ENCODE peak calls at places on chromosomes 12 and 14, in seven cellular contexts. B is suprapubic skin, Y is stomach, P is K562, W is H1, G is GM23338, U is spleen. K is an unnamed sample.
A peak's percentile ranks its signal among the peaks of the same experiment; 100 is the strongest.

GRCh38 chr14:56555921-56556570 is 23.6 kb upstream of the TMEM260 start:
- DNase-seq in B (no peak), Y (no peak), P (peak; percentile 7), W (no peak), G (peak; percentile 79), U (no peak), K (peak; percentile 46)

GRCh38 chr12:116236148-116236731 is 41.3 kb downstream of the MED13L start:
- DNase-seq in B (no peak), Y (peak; percentile 54), P (peak; percentile 22), W (no peak), G (peak; percentile 76), U (no peak), K (peak; percentile 87)

GRCh38 chr12:95143784-95144205 is 70.4 kb upstream of the NR2C1 start:
- DNase-seq in B (no peak), Y (no peak), P (no peak), W (no peak), G (peak; percentile 28), U (no peak), K (peak; percentile 58)

GRCh38 chr14:104267895-104268294 is 129.5 kb downstream of the KIF26A start:
- DNase-seq in B (no peak), Y (peak; percentile 15), P (no peak), W (peak; percentile 45), G (peak; percentile 36), U (peak; percentile 75), K (no peak)

GRCh38 chr14:97306785-97307246 is 509.6 kb downstream of the VRK1 start:
- DNase-seq in B (no peak), Y (no peak), P (no peak), W (no peak), G (no peak), U (no peak), K (no peak)

GRCh38 chr12:66693901-66694513 is 15.1 kb upstream of the GRIP1 start:
- DNase-seq in B (no peak), Y (no peak), P (peak; percentile 48), W (no peak), G (peak; percentile 82), U (no peak), K (peak; percentile 69)

GRCh38 chr14:105844810-105845724 is 318.7 kb downstream of the TMEM121 start:
- DNase-seq in B (peak; percentile 50), Y (no peak), P (no peak), W (no peak), G (no peak), U (peak; percentile 70), K (no peak)

GRCh38 chr12:84718901-84719300 is 193.7 kb downstream of the SLC6A15 start:
- DNase-seq in B (no peak), Y (no peak), P (no peak), W (no peak), G (no peak), U (no peak), K (no peak)

GRCh38 chr12:130795906-130796305 is 43.1 kb downstream of the STX2 start:
- DNase-seq in B (no peak), Y (no peak), P (no peak), W (no peak), G (no peak), U (no peak), K (no peak)

GRCh38 chr12:124390442-124391116 is 95.7 kb downstream of the RFLNA start:
- DNase-seq in B (no peak), Y (peak; percentile 59), P (no peak), W (no peak), G (no peak), U (peak; percentile 88), K (peak; percentile 72)
- TF ChIP-seq POLR2AphosphoS5 in B (no peak), Y (peak; percentile 50), P (no peak), W (no peak), G (no peak), U (peak; percentile 57), K (peak; percentile 72)

DNA sequence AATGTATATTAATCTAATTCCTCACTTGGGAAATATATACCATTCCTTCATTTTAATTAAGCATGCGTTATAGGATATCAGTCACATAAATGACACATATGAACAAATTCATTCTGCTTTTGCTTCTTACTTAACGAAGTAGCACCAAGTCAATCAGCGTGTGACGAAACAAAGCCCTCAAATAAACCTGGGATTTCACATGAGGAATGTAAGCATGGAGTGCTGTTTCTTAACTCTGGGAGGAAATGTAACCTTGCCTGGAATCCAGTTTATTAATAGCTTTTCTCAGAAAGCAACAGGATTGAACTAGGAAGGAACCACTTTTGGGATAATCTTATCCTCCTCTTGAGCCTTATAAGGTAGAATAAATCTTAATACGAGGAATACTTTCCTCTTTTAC is 72.0 kb downstream of the NIN start:
- DNase-seq in B (no peak), Y (no peak), P (no peak), W (no peak), G (no peak), U (no peak), K (no peak)
- TF ChIP-seq POLR2AphosphoS5 in B (no peak), Y (no peak), P (no peak), W (no peak), G (no peak), U (no peak), K (no peak)

GRCh38 chr12:57864811-57865751 is 18.6 kb upstream of the CTDSP2 start:
- DNase-seq in B (peak; percentile 85), Y (peak; percentile 75), P (peak; percentile 81), W (peak; percentile 73), G (peak; percentile 83), U (peak; percentile 89), K (peak; percentile 81)
- TF ChIP-seq POLR2AphosphoS5 in B (peak; percentile 22), Y (peak; percentile 68), P (no peak), W (no peak), G (no peak), U (peak; percentile 77), K (peak; percentile 73)

GRCh38 chr12:124513297-124513867 is 54.0 kb downstream of the NCOR2 start:
- DNase-seq in B (no peak), Y (no peak), P (no peak), W (no peak), G (peak; percentile 90), U (no peak), K (no peak)

GRCh38 chr12:124514145-124514995 is 53.0 kb downstream of the NCOR2 start:
- DNase-seq in B (no peak), Y (no peak), P (no peak), W (no peak), G (no peak), U (no peak), K (no peak)

GRCh38 chr12:124511259-124511985 is 56.0 kb downstream of the NCOR2 start:
- DNase-seq in B (no peak), Y (no peak), P (no peak), W (no peak), G (no peak), U (no peak), K (no peak)

GRCh38 chr12:124510301-124510970 is 57.0 kb downstream of the NCOR2 start:
- DNase-seq in B (no peak), Y (peak; percentile 34), P (no peak), W (no peak), G (peak; percentile 51), U (no peak), K (no peak)

DNA sequence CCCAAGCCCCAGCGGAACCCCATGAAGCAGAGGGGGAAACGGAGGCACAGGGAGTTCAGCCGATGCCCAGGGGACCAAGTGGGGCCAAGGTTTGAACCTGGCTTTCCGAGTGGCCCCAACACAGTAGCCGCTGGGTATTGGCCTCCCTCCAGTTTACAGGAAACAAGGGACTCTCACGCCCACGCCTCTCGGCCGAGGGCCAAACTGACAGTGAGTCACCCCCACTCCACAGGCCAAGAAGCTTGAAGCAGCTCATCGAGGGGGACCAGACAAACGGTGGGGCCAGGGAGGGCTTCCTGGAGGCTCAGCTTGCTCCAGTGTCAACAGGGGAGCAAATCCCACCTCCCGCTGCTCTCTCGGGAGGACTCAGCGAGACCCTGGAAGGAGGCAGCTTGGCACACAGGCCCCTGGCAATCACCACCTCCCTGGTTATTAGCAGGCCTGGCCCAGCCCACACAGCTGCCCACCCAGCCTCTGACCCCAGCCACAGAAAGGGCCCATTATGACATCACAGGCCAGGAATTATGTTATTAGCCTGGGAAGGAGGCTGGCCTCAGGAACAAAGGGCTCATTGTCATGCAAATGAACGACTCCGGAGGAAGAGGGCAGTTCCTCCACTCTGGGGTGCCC is 54.6 kb downstream of the NCOR2 start:
- DNase-seq in B (peak; percentile 94), Y (peak; percentile 87), P (peak; percentile 81), W (peak; percentile 79), G (peak; percentile 98), U (no peak), K (peak; percentile 96)
- TF ChIP-seq POLR2AphosphoS5 in B (peak; percentile 50), Y (peak; percentile 69), P (peak; percentile 37), W (no peak), G (no peak), U (peak; percentile 53), K (peak; percentile 81)

GRCh38 chr12:122849352-122850047 is 14.2 kb downstream of the HIP1R start:
- DNase-seq in B (no peak), Y (no peak), P (no peak), W (no peak), G (no peak), U (peak; percentile 72), K (no peak)
- TF ChIP-seq POLR2AphosphoS5 in B (no peak), Y (no peak), P (no peak), W (no peak), G (no peak), U (no peak), K (no peak)

GRCh38 chr12:88958153-88958552 is 377.9 kb upstream of the KITLG start:
- DNase-seq in B (no peak), Y (no peak), P (no peak), W (no peak), G (peak; percentile 39), U (no peak), K (no peak)

GRCh38 chr12:88955541-88955940 is 375.3 kb upstream of the KITLG start:
- DNase-seq in B (no peak), Y (no peak), P (no peak), W (no peak), G (no peak), U (no peak), K (no peak)

GRCh38 chr12:88957358-88957757 is 377.1 kb upstream of the KITLG start:
- DNase-seq in B (no peak), Y (no peak), P (no peak), W (no peak), G (no peak), U (no peak), K (no peak)

GRCh38 chr12:88958961-88959360 is 378.7 kb upstream of the KITLG start:
- DNase-seq in B (no peak), Y (no peak), P (no peak), W (no peak), G (peak; percentile 33), U (no peak), K (no peak)

GRCh38 chr12:88960213-88960878 is 380.1 kb upstream of the KITLG start:
- DNase-seq in B (no peak), Y (no peak), P (no peak), W (no peak), G (no peak), U (no peak), K (peak; percentile 84)
- TF ChIP-seq POLR2AphosphoS5 in B (no peak), Y (no peak), P (no peak), W (no peak), G (no peak), U (no peak), K (peak; percentile 50)

DNA sequence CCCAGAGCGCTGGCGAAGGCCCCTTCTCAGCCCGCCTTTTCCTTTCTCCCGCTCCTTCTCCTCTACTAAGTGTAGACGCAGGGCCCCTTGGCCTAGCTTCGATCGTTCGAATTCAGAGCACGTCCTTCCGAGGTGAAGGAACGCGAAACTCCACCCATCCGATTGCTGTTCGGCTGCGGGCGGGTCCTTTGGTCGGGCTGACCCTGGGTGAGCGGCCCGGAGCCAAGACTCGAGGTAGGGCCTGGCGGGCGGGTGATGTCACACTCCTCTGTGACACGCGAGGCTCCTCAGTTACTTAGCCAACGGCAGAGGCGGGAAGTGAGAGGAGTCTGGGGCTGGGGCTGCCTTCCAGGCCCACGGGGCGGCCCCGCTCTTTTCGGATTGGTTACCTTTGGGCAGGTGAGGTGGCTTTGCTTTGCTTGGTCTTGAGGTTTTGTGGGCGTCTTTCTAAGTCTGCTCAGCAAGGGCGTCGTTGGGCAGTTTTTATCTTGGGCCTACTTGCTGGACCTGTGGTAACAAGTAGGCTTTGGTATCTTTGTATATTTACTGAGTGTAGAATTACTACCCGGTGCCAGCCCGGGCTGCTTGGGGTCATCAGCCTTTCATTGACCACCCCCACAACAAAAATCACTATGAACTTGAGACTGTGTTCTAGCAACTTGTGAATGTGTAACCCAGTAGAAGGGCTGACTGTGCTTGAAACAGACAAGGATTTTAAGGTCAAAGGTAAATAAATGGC is 694 bp downstream of the TMBIM6 start:
- DNase-seq in B (peak; percentile 97), Y (peak; percentile 93), P (peak; percentile 67), W (peak; percentile 82), G (peak; percentile 91), U (peak; percentile 96), K (peak; percentile 84)
- TF ChIP-seq POLR2AphosphoS5 in B (peak; percentile 56), Y (peak; percentile 60), P (peak; percentile 45), W (no peak), G (no peak), U (no peak), K (no peak)

K was measured in endothelial cell of umbilical vein.